ENCODE peak calls at places on chromosomes 6 and 20, in four cellular contexts. K, Q, X and U are unnamed samples.

GRCh38 chr6:119749341-119749740 is 399.8 kb upstream of the MAN1A1 start:
- DNase-seq in X (no peak), K (no peak), Q (no peak), U (no peak)

GRCh38 chr6:35417979-35418661 is 34.0 kb upstream of the FANCE start:
- DNase-seq in Q (no peak), X (no peak), K (no peak), U (no peak)

GRCh38 chr6:123640567-123641187 is 3.9 kb upstream of the TRDN start:
- DNase-seq in K (no peak), X (no peak), Q (no peak), U (no peak)

GRCh38 chr20:24600012-24600411 is 130.6 kb downstream of the SYNDIG1 start:
- DNase-seq in K (no peak), Q (no peak), X (no peak), U (no peak)

GRCh38 chr6:74899416-74899815 is 306.4 kb downstream of the COL12A1 start:
- DNase-seq in X (no peak), Q (no peak), K (peak), U (peak)

GRCh38 chr20:34875657-34876160 is 703 bp upstream of the ACSS2 start:
- DNase-seq in K (no peak), Q (no peak), X (no peak), U (no peak)

GRCh38 chr20:24497851-24498250 is 28.4 kb downstream of the SYNDIG1 start:
- DNase-seq in K (peak), Q (no peak), X (peak), U (peak)

GRCh38 chr20:52747736-52748135 is 224.4 kb upstream of the TSHZ2 start:
- DNase-seq in X (peak), Q (no peak), K (no peak), U (peak)

GRCh38 chr6:39203804-39204495 is 25.3 kb downstream of the KCNK5 start:
- DNase-seq in K (no peak), Q (no peak), X (peak), U (no peak)

GRCh38 chr6:157045831-157046454 is 268.8 kb downstream of the ARID1B start:
- DNase-seq in Q (no peak), K (peak), X (no peak), U (no peak)

GRCh38 chr20:48006036-48006833 is 221.0 kb upstream of the SULF2 start:
- DNase-seq in X (no peak), K (no peak), Q (no peak), U (peak)

GRCh38 chr20:8589956-8590355 is 457.9 kb downstream of the PLCB1 start:
- DNase-seq in K (peak), Q (no peak), X (no peak), U (no peak)

GRCh38 chr6:8888468-8888867 is 453.1 kb upstream of the SLC35B3 start:
- DNase-seq in Q (no peak), K (no peak), X (no peak), U (peak)

DNA sequence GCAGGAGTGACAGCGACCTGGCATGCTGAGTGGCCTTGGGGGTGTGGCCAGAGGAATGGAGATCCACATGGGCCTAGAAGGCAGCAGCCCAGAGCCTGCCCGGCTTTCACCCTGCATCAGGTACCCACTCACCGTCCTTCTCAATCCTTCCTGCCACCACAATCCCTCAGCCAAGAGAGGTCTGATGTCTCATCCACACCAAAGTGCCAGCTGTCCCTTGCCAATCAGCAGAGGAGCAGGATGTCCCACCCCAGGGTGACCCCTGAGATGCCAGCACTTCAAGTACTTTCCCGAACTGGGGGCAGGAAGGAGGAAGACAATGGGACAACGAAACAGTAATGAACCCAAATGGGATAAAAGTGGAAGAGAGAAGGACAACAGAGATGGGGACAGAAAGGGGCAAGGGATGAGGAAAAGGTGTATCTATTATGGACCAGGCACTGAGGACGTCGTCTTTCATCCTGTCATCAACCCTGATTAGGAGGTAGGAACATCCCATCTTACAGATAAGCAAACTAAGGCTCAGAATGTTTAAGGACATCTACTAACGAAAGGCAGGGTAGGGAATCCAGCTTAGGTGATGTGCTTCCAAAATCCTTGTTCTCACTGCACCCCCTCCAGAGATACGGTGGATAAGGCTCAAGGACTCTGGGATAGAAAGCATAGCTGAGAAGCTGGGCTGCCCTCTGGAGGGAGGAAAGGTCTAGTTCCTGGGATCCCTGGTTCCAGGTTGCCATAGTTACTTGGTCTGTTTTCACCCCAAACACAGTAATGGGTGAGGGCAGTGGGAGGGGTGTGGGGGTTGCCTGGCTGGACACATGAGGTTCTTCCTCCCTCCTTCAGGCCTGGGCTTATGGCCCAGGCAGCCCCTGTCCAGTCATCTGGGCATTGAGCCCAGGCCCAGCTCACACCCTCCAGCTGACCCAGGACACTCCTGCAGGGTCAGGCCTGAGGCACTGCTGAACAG is 4.5 kb upstream of the TNXB start:
- DNase-seq in Q (peak), K (peak), X (peak), U (no peak)
- TF ChIP-seq CTCF in Q (no peak), K (peak), X (no peak), U (no peak)

DNA sequence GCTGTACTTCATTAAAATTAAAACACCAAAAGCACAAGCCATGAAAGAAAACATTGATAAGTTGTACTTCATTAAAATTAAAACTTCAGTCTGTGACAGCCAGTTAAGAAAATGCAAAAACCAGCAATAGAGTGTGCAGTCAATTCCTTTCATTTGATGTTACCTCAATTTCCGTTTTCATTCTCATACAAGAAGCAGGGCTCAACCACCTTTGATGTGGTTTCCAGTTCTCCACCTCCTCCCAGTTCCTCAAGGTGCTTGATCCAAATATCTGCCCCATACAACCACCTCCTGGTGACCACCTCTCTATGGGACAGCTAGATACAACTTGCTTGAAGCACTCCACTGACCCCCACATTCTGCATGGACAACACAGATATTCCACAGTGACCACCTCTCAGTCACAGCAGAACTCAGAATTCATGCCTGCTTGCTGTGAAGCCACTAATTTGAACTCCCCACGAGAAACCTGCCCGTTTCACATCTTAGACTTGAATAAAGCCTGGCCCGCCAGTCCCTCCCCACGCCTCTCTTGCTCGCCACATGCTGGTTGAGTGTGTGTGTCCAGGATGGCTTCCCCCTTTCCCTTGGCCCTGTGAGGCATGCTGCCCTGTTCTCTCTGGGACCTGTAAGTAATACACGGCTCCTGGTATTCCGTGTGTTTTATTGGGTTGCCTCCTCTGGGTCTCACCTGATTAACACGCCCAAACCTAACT is 66.1 kb downstream of the FAM50B start:
- DNase-seq in K (no peak), Q (no peak), X (no peak), U (peak)
- H3K4me3 ChIP-seq in K (no peak), Q (no peak), X (no peak), U (no peak)

DNA sequence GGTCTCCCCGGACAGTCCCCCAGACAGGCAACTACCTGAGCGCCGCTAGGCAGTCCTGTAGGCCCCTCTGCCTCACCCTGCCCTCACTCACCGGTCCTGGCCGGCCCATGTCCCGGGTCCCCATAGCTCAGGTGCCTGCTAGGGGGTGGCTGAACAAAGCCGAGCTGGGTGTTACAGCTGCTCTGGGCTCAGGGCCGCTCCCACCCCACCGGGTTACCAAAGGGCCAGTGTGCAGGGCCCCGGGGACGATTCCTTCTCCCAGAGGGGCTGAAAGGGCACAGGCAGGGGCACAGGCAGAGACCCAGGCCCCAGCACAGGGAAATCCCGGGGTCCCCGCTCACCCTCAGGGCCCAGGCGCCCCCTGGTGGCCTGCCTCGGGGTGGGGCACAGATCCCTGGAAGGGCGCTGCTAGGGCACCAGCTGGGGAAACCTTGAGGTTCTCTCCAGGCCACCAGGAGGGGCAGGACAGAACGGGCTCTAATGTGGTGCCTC is 118.4 kb downstream of the GRM4 start:
- DNase-seq in K (peak), Q (no peak), X (no peak), U (peak)
- TF ChIP-seq CTCF in K (peak), Q (peak), X (peak), U (peak)

GRCh38 chr6:44223471-44224153 is at the start of gene SLC29A1:
- DNase-seq in X (peak), Q (peak), K (peak), U (peak)

GRCh38 chr6:44221961-44222335 is 1.4 kb upstream of the SLC29A1 start:
- DNase-seq in X (no peak), Q (no peak), K (no peak), U (no peak)

GRCh38 chr6:44221291-44221960 is 2.0 kb upstream of the SLC29A1 start:
- DNase-seq in K (peak), X (peak), Q (peak), U (peak)

GRCh38 chr6:44222987-44223470 is 366 bp upstream of the SLC29A1 start:
- DNase-seq in K (no peak), Q (no peak), X (no peak), U (no peak)

GRCh38 chr6:44222486-44222986 is 859 bp upstream of the SLC29A1 start:
- DNase-seq in Q (no peak), X (no peak), K (no peak), U (no peak)
- H3K4me3 ChIP-seq in Q (peak), X (peak), K (no peak), U (peak)

GRCh38 chr20:18380908-18381529 is 85.8 kb downstream of the DZANK1 start:
- DNase-seq in X (no peak), K (no peak), Q (no peak), U (no peak)
- TF ChIP-seq CTCF in X (no peak), K (no peak), Q (no peak), U (no peak)

GRCh38 chr6:1942834-1943233 is 302.6 kb downstream of the GMDS start:
- DNase-seq in X (no peak), K (no peak), Q (no peak), U (peak)
- H3K4me3 ChIP-seq in X (no peak), K (no peak), Q (no peak), U (no peak)

GRCh38 chr20:59515906-59516209 is 88.5 kb upstream of the PHACTR3 start:
- DNase-seq in K (no peak), X (no peak), Q (no peak), U (no peak)
- TF ChIP-seq CTCF in K (no peak), X (no peak), Q (no peak), U (no peak)

DNA sequence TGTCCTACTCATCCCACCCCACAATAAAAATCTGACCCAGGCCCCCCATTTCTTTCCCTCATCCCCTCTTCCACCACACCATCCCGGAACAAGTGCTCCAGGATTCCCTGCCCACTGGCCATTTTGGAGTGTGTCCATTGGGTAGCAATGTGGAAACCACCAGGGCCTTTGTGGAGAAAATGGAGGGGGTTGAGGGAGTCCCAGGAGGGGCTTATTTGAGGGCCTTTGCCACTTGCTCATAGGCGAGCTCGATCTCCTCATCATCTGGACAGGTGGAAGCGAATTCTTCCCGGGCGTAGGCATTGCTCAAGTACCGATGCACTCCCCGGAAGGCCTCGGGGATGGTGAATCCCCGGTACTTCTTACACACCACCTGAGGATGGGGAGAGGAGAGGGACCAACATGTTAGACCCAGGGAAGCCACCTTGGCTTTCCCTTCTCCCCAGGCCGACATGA is 1.6 kb upstream of the DDAH2 start:
- DNase-seq in K (no peak), Q (no peak), X (no peak), U (no peak)
- H3K4me3 ChIP-seq in K (no peak), Q (peak), X (peak), U (no peak)

GRCh38 chr20:54207743-54208491 is at the start of gene PFDN4:
- DNase-seq in K (peak), Q (peak), X (peak), U (peak)
- TF ChIP-seq CTCF in K (peak), Q (peak), X (peak), U (peak)

GRCh38 chr6:27281105-27281539 is 31.0 kb downstream of the POM121L2 start:
- DNase-seq in Q (no peak), X (no peak), K (no peak), U (no peak)

GRCh38 chr6:27280064-27280539 is 32.0 kb downstream of the POM121L2 start:
- DNase-seq in K (peak), X (no peak), Q (no peak), U (peak)

GRCh38 chr6:27279513-27280063 is 32.1 kb downstream of the PRSS16 start:
- DNase-seq in X (no peak), Q (no peak), K (no peak), U (no peak)

GRCh38 chr6:27280540-27281000 is 31.5 kb downstream of the POM121L2 start:
- DNase-seq in X (no peak), Q (no peak), K (no peak), U (no peak)

GRCh38 chr6:27281569-27281968 is 30.5 kb downstream of the POM121L2 start:
- DNase-seq in K (no peak), Q (no peak), X (no peak), U (no peak)
- H3K4me3 ChIP-seq in K (no peak), Q (no peak), X (no peak), U (peak)